ENCODE peak calls at places on chromosomes 12 and 14, in five cellular contexts. Z is colonic mucosa, F is left ventricle myocardium inferior, J is IMR-90, Y is H7. E is an unnamed sample.

GRCh38 chr12:105721051-105721825 is 390.7 kb downstream of the C12orf75 start:
- DNase-seq in Z (no peak), F (no peak), J (no peak), Y (no peak), E (no peak)

GRCh38 chr12:104674083-104674482 is 217.3 kb downstream of the CHST11 start:
- DNase-seq in Z (no peak), F (no peak), J (no peak), Y (no peak), E (no peak)

GRCh38 chr12:50545783-50546182 is 41.0 kb downstream of the DIP2B start:
- DNase-seq in Z (peak; percentile 72), F (no peak), J (no peak), Y (no peak), E (no peak)

GRCh38 chr12:113238309-113238708 is 17.0 kb downstream of the TPCN1 start:
- DNase-seq in Z (no peak), F (no peak), J (no peak), Y (no peak), E (peak; percentile 62)

GRCh38 chr12:1749019-1749418 is 58.1 kb downstream of the ADIPOR2 start:
- DNase-seq in Z (no peak), F (no peak), J (no peak), Y (no peak), E (no peak)

GRCh38 chr14:104287301-104288009 is 149.1 kb downstream of the KIF26A start:
- DNase-seq in Z (no peak), F (peak; percentile 5), J (no peak), Y (no peak), E (no peak)

GRCh38 chr12:19630536-19630935 is 191.2 kb downstream of the AEBP2 start:
- DNase-seq in Z (no peak), F (no peak), J (no peak), Y (no peak), E (no peak)

GRCh38 chr12:2813573-2814185 is 1.2 kb downstream of the ITFG2 start:
- DNase-seq in Z (peak; percentile 70), F (no peak), J (peak; percentile 69), Y (peak; percentile 81), E (peak; percentile 69)

GRCh38 chr14:37594238-37594915 is 672 bp downstream of the FOXA1 start:
- DNase-seq in Z (peak; percentile 91), F (no peak), J (peak; percentile 80), Y (peak; percentile 86), E (peak; percentile 79)

GRCh38 chr12:119744900-119745606 is 77.1 kb downstream of the PRKAB1 start:
- DNase-seq in Z (no peak), F (no peak), J (no peak), Y (no peak), E (no peak)

GRCh38 chr14:53872551-53873188 is 84.0 kb downstream of the BMP4 start:
- DNase-seq in Z (no peak), F (no peak), J (no peak), Y (no peak), E (no peak)

GRCh38 chr12:28569698-28570411 is 379.6 kb downstream of the CCDC91 start:
- DNase-seq in Z (no peak), F (no peak), J (peak; percentile 80), Y (no peak), E (no peak)

GRCh38 chr12:131699434-131699833 is 11.5 kb upstream of the SFSWAP start:
- DNase-seq in Z (no peak), F (no peak), J (no peak), Y (no peak), E (no peak)

GRCh38 chr14:33689680-33690079 is 261.2 kb downstream of the EGLN3 start:
- DNase-seq in Z (no peak), F (no peak), J (no peak), Y (no peak), E (no peak)

GRCh38 chr12:76113800-76114757 is 29.6 kb upstream of the NAP1L1 start:
- DNase-seq in Z (no peak), F (no peak), J (peak; percentile 18), Y (no peak), E (no peak)

GRCh38 chr14:102215071-102215470 is 75.4 kb downstream of the WDR20 start:
- DNase-seq in Z (no peak), F (no peak), J (peak; percentile 84), Y (peak; percentile 13), E (peak; percentile 12)

GRCh38 chr14:92734618-92735017 is 13.8 kb downstream of the LGMN start:
- DNase-seq in Z (no peak), F (no peak), J (no peak), Y (no peak), E (no peak)

GRCh38 chr12:32809196-32809595 is 53.5 kb upstream of the YARS2 start:
- DNase-seq in Z (no peak), F (no peak), J (no peak), Y (no peak), E (no peak)

GRCh38 chr14:61167642-61168041 is 113.5 kb downstream of the TMEM30B start:
- DNase-seq in Z (no peak), F (no peak), J (no peak), Y (no peak), E (no peak)

GRCh38 chr14:95418858-95419257 is 97.6 kb downstream of the SYNE3 start:
- DNase-seq in Z (no peak), F (no peak), J (no peak), Y (no peak), E (no peak)

GRCh38 chr12:132189378-132190011 is 45.2 kb downstream of the NOC4L start:
- DNase-seq in Z (peak; percentile 93), F (peak; percentile 92), J (peak; percentile 76), Y (peak; percentile 96), E (peak; percentile 91)

GRCh38 chr12:81088221-81088620 is 10.3 kb downstream of the ACSS3 start:
- DNase-seq in Z (no peak), F (no peak), J (no peak), Y (no peak), E (no peak)

GRCh38 chr14:74909501-74909900 is 13.6 kb downstream of the RPS6KL1 start:
- DNase-seq in Z (no peak), F (no peak), J (no peak), Y (peak; percentile 59), E (no peak)

GRCh38 chr14:101008196-101008595 is 104.7 kb upstream of the RTL1 start:
- DNase-seq in Z (no peak), F (no peak), J (no peak), Y (peak; percentile 17), E (no peak)

GRCh38 chr12:92615703-92616102 is 87.1 kb upstream of the PLEKHG7 start:
- DNase-seq in Z (no peak), F (no peak), J (no peak), Y (no peak), E (no peak)

GRCh38 chr14:89702151-89702936 is 252.2 kb downstream of the EFCAB11 start:
- DNase-seq in Z (peak; percentile 43), F (peak; percentile 54), J (peak; percentile 67), Y (no peak), E (no peak)

GRCh38 chr12:112446008-112446725 is 27.4 kb downstream of the PTPN11 start:
- DNase-seq in Z (no peak), F (no peak), J (no peak), Y (no peak), E (no peak)

GRCh38 chr12:15982071-15982470 is 70.9 kb downstream of the DERA start:
- DNase-seq in Z (no peak), F (no peak), J (peak; percentile 17), Y (no peak), E (no peak)

GRCh38 chr12:124465473-124465872 is 101.9 kb downstream of the NCOR2 start:
- DNase-seq in Z (no peak), F (no peak), J (no peak), Y (no peak), E (no peak)
- H3K36me3 ChIP-seq in Z (peaks cover 6% of the 10 kb centered on the region), F (peaks cover 47% of the 10 kb centered on the region), J (peaks cover 57% of the 10 kb centered on the region), Y (peaks cover 14% of the 10 kb centered on the region), E (no peaks in the 10 kb centered on the region)

GRCh38 chr14:21379338-21379737 is 4.5 kb downstream of the SUPT16H start:
- DNase-seq in Z (no peak), F (no peak), J (no peak), Y (no peak), E (no peak)
- H3K36me3 ChIP-seq in Z (no peaks in the 10 kb centered on the region), F (peaks cover 11% of the 10 kb centered on the region), J (peaks cover 5% of the 10 kb centered on the region), Y (no peaks in the 10 kb centered on the region), E (no peaks in the 10 kb centered on the region)

GRCh38 chr12:71626768-71627167 is 36.9 kb downstream of the ZFC3H1 start:
- DNase-seq in Z (no peak), F (no peak), J (peak; percentile 65), Y (no peak), E (no peak)
- H3K36me3 ChIP-seq in Z (peaks cover 12% of the 10 kb centered on the region), F (peaks cover 92% of the 10 kb centered on the region), J (peaks cover 44% of the 10 kb centered on the region), Y (peaks cover 10% of the 10 kb centered on the region), E (peaks cover 98% of the 10 kb centered on the region)

DNA sequence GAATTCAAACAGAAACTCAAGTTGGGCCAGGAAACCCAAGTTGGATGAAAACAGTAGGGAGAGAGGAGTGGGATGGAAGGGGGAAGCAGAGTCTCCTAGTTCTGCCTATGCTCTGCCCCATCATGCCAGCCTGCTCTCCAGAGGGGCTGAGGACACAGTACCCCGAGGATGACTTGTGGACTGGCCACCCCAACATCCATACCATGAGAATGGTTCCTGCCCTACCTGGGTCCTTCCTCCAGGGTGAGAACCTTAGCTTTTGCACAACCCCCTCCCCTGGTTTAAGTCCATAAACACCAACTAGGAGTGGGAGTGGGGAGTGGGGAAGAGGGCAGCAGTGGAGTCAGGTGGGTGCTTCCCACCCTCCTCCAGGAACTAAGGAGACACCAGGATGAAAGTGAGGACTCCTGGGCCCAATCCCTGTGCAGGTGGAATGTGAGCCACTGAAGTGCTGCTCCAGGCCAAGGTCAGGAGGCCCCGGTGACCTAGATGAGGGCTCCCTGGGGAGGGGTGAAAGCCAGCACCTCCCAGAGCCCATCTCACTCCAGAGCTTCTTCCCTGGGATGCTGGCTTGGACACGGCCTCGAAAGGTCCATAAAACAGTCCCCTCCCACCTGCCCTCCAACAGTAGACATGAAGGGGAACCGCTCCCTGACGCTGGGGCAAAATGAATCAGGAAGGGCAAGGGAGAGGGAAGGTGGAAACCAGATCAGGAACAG is 6.6 kb downstream of the ZNF385A start:
- DNase-seq in Z (no peak), F (no peak), J (no peak), Y (peak; percentile 10), E (no peak)
- H3K36me3 ChIP-seq in Z (no peaks in the 10 kb centered on the region), F (no peaks in the 10 kb centered on the region), J (peaks cover 1% of the 10 kb centered on the region), Y (peaks cover 3% of the 10 kb centered on the region), E (no peaks in the 10 kb centered on the region)

GRCh38 chr14:58288106-58288792 is 10.1 kb upstream of the ARID4A start:
- DNase-seq in Z (no peak), F (no peak), J (no peak), Y (no peak), E (no peak)
- H3K36me3 ChIP-seq in Z (no peaks in the 10 kb centered on the region), F (peaks cover 96% of the 10 kb centered on the region), J (peaks cover 36% of the 10 kb centered on the region), Y (peaks cover 14% of the 10 kb centered on the region), E (peaks cover 94% of the 10 kb centered on the region)

DNA sequence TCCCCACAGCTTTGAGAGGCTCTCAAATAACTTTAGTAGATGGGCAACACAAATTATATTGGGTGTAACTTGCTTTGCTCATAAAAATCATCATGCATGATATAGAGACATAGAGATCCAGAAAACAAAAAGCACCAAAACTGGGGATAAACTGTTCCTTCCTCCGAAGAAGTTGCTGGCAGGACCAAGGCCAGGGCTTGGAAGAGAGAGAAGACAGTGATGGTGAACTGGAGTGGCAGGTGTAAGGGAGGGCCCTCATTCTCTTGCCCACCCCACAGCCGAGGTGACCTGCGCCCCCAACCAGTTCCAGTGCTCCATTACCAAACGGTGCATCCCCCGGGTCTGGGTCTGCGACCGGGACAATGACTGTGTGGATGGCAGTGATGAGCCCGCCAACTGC is 15.4 kb upstream of the NXPH4 start:
- DNase-seq in Z (no peak), F (no peak), J (no peak), Y (no peak), E (no peak)
- H3K36me3 ChIP-seq in Z (peaks cover 35% of the 10 kb centered on the region), F (peaks cover 100% of the 10 kb centered on the region), J (peaks cover 100% of the 10 kb centered on the region), Y (peaks cover 72% of the 10 kb centered on the region), E (no peaks in the 10 kb centered on the region)